ENCODE peak calls at places on chromosome 22, in six cellular contexts. One of them, this sample, is unnamed.

GRCh38 chr22:39318507-39319283 is 728 bp downstream of the RPL3 start:
- DNase-seq in HEK293T: no peak
- DNase-seq in nucleus accumbens: no peak
- DNase-seq in progenitor cell of endocrine pancreas: no peak
- DNase-seq in activated B cell treated with CpG ODN at 0.5 μM for 24 hours: no peak
- DNase-seq in right lobe of liver: no peak
- DNase-seq in this sample: no peak

GRCh38 chr22:40922484-40923303 is 28.5 kb upstream of the RBX1 start:
- DNase-seq in HEK293T: peak; percentile 63
- DNase-seq in nucleus accumbens: no peak
- DNase-seq in progenitor cell of endocrine pancreas: no peak
- DNase-seq in activated B cell treated with CpG ODN at 0.5 μM for 24 hours: no peak
- DNase-seq in right lobe of liver: no peak
- DNase-seq in this sample: peak; percentile 9

GRCh38 chr22:35470903-35471321 is 69.7 kb upstream of the RASD2 start:
- DNase-seq in HEK293T: no peak
- DNase-seq in nucleus accumbens: no peak
- DNase-seq in progenitor cell of endocrine pancreas: no peak
- DNase-seq in activated B cell treated with CpG ODN at 0.5 μM for 24 hours: no peak
- DNase-seq in right lobe of liver: no peak
- DNase-seq in this sample: no peak

GRCh38 chr22:34800265-34800664 is 265.7 kb upstream of the ISX start:
- DNase-seq in HEK293T: no peak
- DNase-seq in nucleus accumbens: no peak
- DNase-seq in progenitor cell of endocrine pancreas: no peak
- DNase-seq in activated B cell treated with CpG ODN at 0.5 μM for 24 hours: no peak
- DNase-seq in right lobe of liver: no peak
- DNase-seq in this sample: no peak

GRCh38 chr22:29877620-29878019 is 5.4 kb upstream of the MTMR3 start:
- DNase-seq in HEK293T: no peak
- DNase-seq in nucleus accumbens: no peak
- DNase-seq in progenitor cell of endocrine pancreas: no peak
- DNase-seq in activated B cell treated with CpG ODN at 0.5 μM for 24 hours: no peak
- DNase-seq in right lobe of liver: no peak
- DNase-seq in this sample: no peak

GRCh38 chr22:39174498-39175120 is 22.1 kb upstream of the CBX7 start:
- DNase-seq in HEK293T: peak; percentile 35
- DNase-seq in nucleus accumbens: no peak
- DNase-seq in progenitor cell of endocrine pancreas: peak; percentile 91
- DNase-seq in activated B cell treated with CpG ODN at 0.5 μM for 24 hours: peak; percentile 41
- DNase-seq in right lobe of liver: peak; percentile 73
- DNase-seq in this sample: no peak

GRCh38 chr22:41446057-41446501 is 522 bp downstream of the TOB2 start:
- DNase-seq in HEK293T: no peak
- DNase-seq in nucleus accumbens: no peak
- DNase-seq in progenitor cell of endocrine pancreas: no peak
- DNase-seq in activated B cell treated with CpG ODN at 0.5 μM for 24 hours: no peak
- DNase-seq in right lobe of liver: peak; percentile 62
- DNase-seq in this sample: no peak

GRCh38 chr22:38953577-38954413 is 3.6 kb upstream of the APOBEC3A start:
- DNase-seq in HEK293T: no peak
- DNase-seq in nucleus accumbens: no peak
- DNase-seq in progenitor cell of endocrine pancreas: no peak
- DNase-seq in activated B cell treated with CpG ODN at 0.5 μM for 24 hours: no peak
- DNase-seq in right lobe of liver: peak; percentile 50
- DNase-seq in this sample: no peak

GRCh38 chr22:44935724-44936123 is 74.1 kb downstream of the PHF21B start:
- DNase-seq in HEK293T: no peak
- DNase-seq in nucleus accumbens: no peak
- DNase-seq in progenitor cell of endocrine pancreas: no peak
- DNase-seq in activated B cell treated with CpG ODN at 0.5 μM for 24 hours: no peak
- DNase-seq in right lobe of liver: no peak
- DNase-seq in this sample: no peak

GRCh38 chr22:40257979-40258378 is 80.3 kb downstream of the TNRC6B start:
- DNase-seq in HEK293T: no peak
- DNase-seq in nucleus accumbens: no peak
- DNase-seq in progenitor cell of endocrine pancreas: no peak
- DNase-seq in activated B cell treated with CpG ODN at 0.5 μM for 24 hours: no peak
- DNase-seq in right lobe of liver: no peak
- DNase-seq in this sample: no peak

GRCh38 chr22:44668190-44668885 is 33.7 kb upstream of the PRR5 start:
- DNase-seq in HEK293T: peak; percentile 62
- DNase-seq in nucleus accumbens: no peak
- DNase-seq in progenitor cell of endocrine pancreas: peak; percentile 31
- DNase-seq in activated B cell treated with CpG ODN at 0.5 μM for 24 hours: peak; percentile 51
- DNase-seq in right lobe of liver: no peak
- DNase-seq in this sample: no peak

GRCh38 chr22:37546436-37547248 is 13.6 kb upstream of the CDC42EP1 start:
- DNase-seq in HEK293T: no peak
- DNase-seq in nucleus accumbens: peak; percentile 56
- DNase-seq in progenitor cell of endocrine pancreas: no peak
- DNase-seq in activated B cell treated with CpG ODN at 0.5 μM for 24 hours: no peak
- DNase-seq in right lobe of liver: peak; percentile 78
- DNase-seq in this sample: no peak

GRCh38 chr22:27603823-27604190 is 197.7 kb downstream of the MN1 start:
- DNase-seq in HEK293T: no peak
- DNase-seq in nucleus accumbens: no peak
- DNase-seq in progenitor cell of endocrine pancreas: no peak
- DNase-seq in activated B cell treated with CpG ODN at 0.5 μM for 24 hours: no peak
- DNase-seq in right lobe of liver: no peak
- DNase-seq in this sample: no peak

GRCh38 chr22:43393132-43393844 is 18.5 kb upstream of the MPPED1 start:
- DNase-seq in HEK293T: no peak
- DNase-seq in nucleus accumbens: no peak
- DNase-seq in progenitor cell of endocrine pancreas: peak; percentile 51
- DNase-seq in activated B cell treated with CpG ODN at 0.5 μM for 24 hours: no peak
- DNase-seq in right lobe of liver: no peak
- DNase-seq in this sample: no peak

GRCh38 chr22:45859231-45860161 is 117.5 kb downstream of the WNT7B start:
- DNase-seq in HEK293T: no peak
- DNase-seq in nucleus accumbens: no peak
- DNase-seq in progenitor cell of endocrine pancreas: no peak
- DNase-seq in activated B cell treated with CpG ODN at 0.5 μM for 24 hours: no peak
- DNase-seq in right lobe of liver: no peak
- DNase-seq in this sample: no peak

GRCh38 chr22:41885576-41885975 is 29.3 kb downstream of the SHISA8 start:
- DNase-seq in HEK293T: no peak
- DNase-seq in nucleus accumbens: no peak
- DNase-seq in progenitor cell of endocrine pancreas: no peak
- DNase-seq in activated B cell treated with CpG ODN at 0.5 μM for 24 hours: no peak
- DNase-seq in right lobe of liver: no peak
- DNase-seq in this sample: no peak